ENCODE peak calls at places on chromosomes 5 and 9, in eight cellular contexts. E is CD4-positive, alpha-beta memory T cell; U is breast epithelium; G is heart left ventricle; P is right atrium auricular region; J is CD8-positive, alpha-beta T cell; I is neuronal stem cell; T is aorta. Q is an unnamed sample.

GRCh38 chr5:40813698-40814281 is 15.6 kb upstream of the PRKAA1 start:
- DNase-seq in P (no peak), G (no peak), E (no peak), J (no peak), T (no peak), U (no peak), I (no peak), Q (no peak)

GRCh38 chr5:93909356-93909755 is 168.0 kb upstream of the POU5F2 start:
- DNase-seq in I (no peak), G (no peak), U (no peak), P (no peak), J (no peak), T (no peak), E (no peak), Q (no peak)

GRCh38 chr9:76902395-76902794 is 3.5 kb downstream of the PRUNE2 start:
- DNase-seq in P (no peak), T (no peak), U (no peak), E (no peak), I (no peak), G (no peak), J (no peak), Q (no peak)

GRCh38 chr5:64874753-64875152 is 106.0 kb downstream of the CWC27 start:
- DNase-seq in U (no peak), P (no peak), I (no peak), T (no peak), J (no peak), G (no peak), E (no peak), Q (no peak)

GRCh38 chr5:68368686-68369359 is 153.3 kb downstream of the PIK3R1 start:
- DNase-seq in I (no peak), T (no peak), G (no peak), E (peak; percentile 5), P (no peak), J (no peak), U (no peak), Q (no peak)

GRCh38 chr9:105127863-105128220 is 116.6 kb upstream of the SLC44A1 start:
- DNase-seq in E (peak; percentile 89), I (no peak), J (peak; percentile 70), P (no peak), G (no peak), T (no peak), U (no peak), Q (peak; percentile 41)

GRCh38 chr5:6772886-6773285 is 59.7 kb downstream of the TENT4A start:
- DNase-seq in P (no peak), G (no peak), I (no peak), J (no peak), T (no peak), U (no peak), E (no peak), Q (no peak)

GRCh38 chr5:93320920-93321319 is 260.1 kb downstream of the NR2F1-AS1 start:
- DNase-seq in P (no peak), E (no peak), U (no peak), T (no peak), I (no peak), G (no peak), J (no peak), Q (no peak)

GRCh38 chr9:131732061-131732526 is 7.8 kb downstream of the RAPGEF1 start:
- DNase-seq in P (no peak), E (no peak), G (no peak), U (no peak), T (no peak), I (no peak), J (no peak), Q (no peak)

GRCh38 chr5:179451099-179451812 is 99.1 kb upstream of the RUFY1 start:
- DNase-seq in I (no peak), G (no peak), T (peak; percentile 59), U (no peak), J (no peak), P (no peak), E (no peak), Q (no peak)

GRCh38 chr5:74507596-74507995 is 132.9 kb downstream of the ENC1 start:
- DNase-seq in G (no peak), T (no peak), J (no peak), I (no peak), P (no peak), U (no peak), E (no peak), Q (no peak)

GRCh38 chr9:108468364-108468763 is 387.4 kb downstream of the ACTL7B start:
- DNase-seq in T (no peak), U (no peak), G (no peak), J (no peak), I (no peak), E (no peak), P (no peak), Q (no peak)

GRCh38 chr9:113675475-113675941 is 200.6 kb upstream of the ZNF618 start:
- DNase-seq in E (no peak), P (peak; percentile 85), T (peak; percentile 91), I (no peak), J (no peak), G (peak; percentile 83), U (no peak), Q (no peak)

GRCh38 chr5:96703985-96704384 is 41.8 kb downstream of the CAST start:
- DNase-seq in P (no peak), I (no peak), T (no peak), G (no peak), E (no peak), U (no peak), J (no peak), Q (no peak)

GRCh38 chr9:94824913-94825619 is 98.6 kb downstream of the AOPEP start:
- DNase-seq in U (no peak), T (no peak), J (no peak), I (no peak), G (no peak), E (no peak), P (no peak), Q (no peak)

GRCh38 chr5:141258464-141258863 is 13.3 kb downstream of the PCDHB15 start:
- DNase-seq in I (no peak), J (no peak), T (no peak), P (no peak), U (no peak), G (no peak), E (no peak), Q (no peak)

GRCh38 chr5:141261238-141261546 is 16.0 kb downstream of the PCDHB15 start:
- DNase-seq in I (no peak), T (no peak), P (no peak), E (no peak), J (no peak), G (no peak), U (no peak), Q (no peak)

GRCh38 chr5:141258948-141259347 is 13.8 kb downstream of the PCDHB15 start:
- DNase-seq in J (no peak), G (no peak), T (no peak), P (no peak), U (no peak), I (no peak), E (no peak), Q (no peak)

GRCh38 chr5:141260458-141261237 is 15.5 kb downstream of the PCDHB15 start:
- DNase-seq in U (no peak), G (no peak), T (no peak), E (no peak), J (no peak), P (no peak), I (peak; percentile 2), Q (no peak)
- H3K9me3 ChIP-seq in U (peaks cover 96% of the 10 kb centered on the region), G (peaks cover 98% of the 10 kb centered on the region), T (peaks cover 13% of the 10 kb centered on the region), E (peaks cover 6% of the 10 kb centered on the region), J (peaks cover 38% of the 10 kb centered on the region), P (peaks cover 60% of the 10 kb centered on the region), I (peaks cover 70% of the 10 kb centered on the region), Q (peaks cover 14% of the 10 kb centered on the region)

DNA sequence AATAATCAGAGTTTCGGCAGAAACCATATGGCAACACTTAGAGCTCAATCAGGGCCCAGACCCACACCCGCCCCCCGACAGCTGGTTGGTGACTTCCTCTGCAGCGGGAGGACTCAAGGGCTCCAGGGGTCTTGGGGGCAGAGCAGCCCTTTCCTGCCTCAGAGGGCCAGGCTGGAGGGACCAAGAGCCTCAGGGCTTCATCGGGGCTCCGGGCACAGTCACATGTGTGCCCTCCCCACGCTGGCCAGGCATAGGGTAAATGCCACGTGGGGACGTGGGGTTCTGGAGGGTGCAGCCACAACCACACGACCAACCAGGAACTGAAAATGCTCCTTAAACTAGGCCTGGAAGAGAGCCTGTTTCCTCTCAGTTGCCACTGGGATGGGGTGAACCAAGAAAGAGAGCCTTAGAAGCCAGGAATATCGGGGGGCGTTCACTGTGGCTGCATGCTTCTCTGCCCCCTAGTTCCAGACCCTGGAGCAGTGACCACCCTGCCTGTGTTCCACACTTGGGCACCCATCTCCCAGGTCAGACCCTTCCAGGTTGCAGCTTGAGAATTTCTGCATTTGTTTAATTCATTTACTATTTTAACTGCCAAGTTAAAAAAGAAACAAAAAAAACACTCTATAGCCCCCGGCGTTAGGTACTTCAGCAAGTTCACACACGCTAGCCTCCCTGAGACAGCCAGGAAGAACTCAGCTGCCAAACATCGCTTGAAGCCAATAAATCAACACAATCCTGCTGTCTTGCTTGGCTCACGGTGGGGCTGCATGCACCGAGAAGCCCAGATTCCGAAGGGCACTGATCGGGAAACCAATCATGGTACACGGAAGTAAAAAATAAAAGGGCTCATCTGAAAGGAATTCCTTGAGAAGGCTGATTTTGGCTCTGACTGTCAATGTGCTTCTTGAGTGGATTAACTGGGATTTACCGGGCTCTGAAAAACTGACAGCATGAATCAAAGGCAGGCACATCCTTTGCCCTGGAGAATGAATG is 56.1 kb upstream of the PHYKPL start:
- DNase-seq in U (no peak), I (peak; percentile 21), E (no peak), G (peak; percentile 33), J (no peak), T (peak; percentile 60), P (no peak), Q (no peak)
- H3K27me3 ChIP-seq in U (peaks cover 5% of the 10 kb centered on the region), I (no peaks in the 10 kb centered on the region), E (no peaks in the 10 kb centered on the region), G (peaks cover 8% of the 10 kb centered on the region), J (no peaks in the 10 kb centered on the region), T (no peaks in the 10 kb centered on the region), P (no peaks in the 10 kb centered on the region), Q (no peaks in the 10 kb centered on the region)

DNA sequence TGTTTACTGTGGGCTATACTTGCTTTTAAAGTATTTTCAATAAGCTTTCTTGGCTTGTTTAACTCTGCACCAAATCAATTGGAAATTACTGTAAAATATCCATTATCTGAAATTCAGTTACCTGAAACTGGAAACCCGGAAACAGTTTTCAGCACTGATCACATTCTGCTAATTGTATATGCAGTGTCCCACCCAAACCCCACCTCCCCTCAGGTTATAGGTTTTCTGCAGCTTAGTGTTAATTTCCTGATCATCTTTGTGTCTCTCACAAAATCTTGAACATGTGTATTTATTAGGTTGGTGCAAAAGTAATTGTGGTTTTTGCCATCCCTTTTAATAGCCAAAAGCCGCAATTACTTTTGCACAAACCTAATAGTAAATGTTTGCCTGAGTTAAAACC is 1.3 kb downstream of the SNX2 start:
- DNase-seq in U (no peak), E (no peak), J (no peak), G (no peak), P (no peak), T (no peak), I (no peak), Q (no peak)
- H3K4me3 ChIP-seq in U (peak overlapping the region; percentile 83), E (peak overlapping the region; percentile 71), J (peak overlapping the region; percentile 72), G (peak overlapping the region; percentile 96), P (peak overlapping the region; percentile 93), T (peak overlapping the region; percentile 82), I (peak overlapping the region; percentile 98), Q (peak overlapping the region; percentile 79)

DNA sequence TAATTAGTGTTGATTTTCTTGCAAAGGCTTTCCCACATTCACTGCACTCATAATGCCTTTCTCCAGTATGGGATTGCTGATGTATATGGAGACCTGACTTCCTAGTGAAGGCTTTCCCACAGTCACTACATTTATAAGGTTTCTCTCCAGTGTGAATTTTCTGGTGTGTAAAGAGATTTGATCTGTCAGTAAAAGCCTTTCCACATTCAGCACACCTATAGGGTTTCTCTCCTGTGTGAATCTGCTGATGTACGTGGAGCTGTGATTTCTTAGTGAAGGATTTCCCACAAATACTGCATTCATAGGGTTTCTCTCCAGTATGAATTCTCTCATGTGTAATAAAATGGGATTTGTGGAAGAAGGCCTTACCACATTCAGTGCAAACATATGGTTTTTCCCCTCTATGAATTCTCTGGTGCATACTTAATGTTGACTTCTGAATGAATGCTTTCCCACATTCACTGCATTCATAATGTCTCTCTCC is 31.1 kb downstream of the ZNF484 start:
- DNase-seq in J (no peak), E (no peak), G (no peak), P (no peak), T (no peak), U (no peak), I (no peak), Q (no peak)
- H3K9me3 ChIP-seq in J (peaks cover 42% of the 10 kb centered on the region), E (no peaks in the 10 kb centered on the region), G (peaks cover 52% of the 10 kb centered on the region), P (peaks cover 31% of the 10 kb centered on the region), T (peaks cover 11% of the 10 kb centered on the region), U (peaks cover 51% of the 10 kb centered on the region), I (peaks cover 78% of the 10 kb centered on the region), Q (peaks cover 27% of the 10 kb centered on the region)

Q was measured in naive thymus-derived CD4-positive, alpha-beta T cell.